ENCODE peak calls at places on chromosomes 16 and 17, in nine cellular contexts. W, G, A, R, T, J, U, E and F are unnamed samples.

GRCh38 chr16:81632392-81633146 is 146.5 kb upstream of the PLCG2 start:
- DNase-seq in W (peak; percentile 82), R (no peak), A (no peak), E (peak; percentile 28), T (peak; percentile 95), G (peak; percentile 41), J (no peak), U (peak; percentile 70), F (no peak)

GRCh38 chr17:48011405-48012150 is 26.0 kb downstream of the COPZ2 start:
- DNase-seq in G (peak; percentile 49), R (peak; percentile 40), U (peak; percentile 37), J (no peak), E (peak; percentile 47), A (peak; percentile 62), T (no peak), W (no peak), F (no peak)

GRCh38 chr17:28807925-28808641 is 34.5 kb downstream of the FAM222B start:
- DNase-seq in R (peak; percentile 83), W (peak; percentile 96), J (no peak), T (peak; percentile 85), U (no peak), G (no peak), A (no peak), E (peak; percentile 90), F (no peak)

GRCh38 chr16:8763899-8764298 is 33.5 kb downstream of the TMEM186 start:
- DNase-seq in J (peak; percentile 33), A (no peak), W (no peak), R (no peak), U (no peak), G (no peak), E (no peak), T (no peak), F (no peak)

GRCh38 chr16:22098538-22099255 is 6.4 kb downstream of the VWA3A start:
- DNase-seq in J (no peak), A (no peak), E (peak; percentile 63), U (no peak), G (no peak), W (peak; percentile 52), R (peak; percentile 55), T (peak; percentile 55), F (no peak)

GRCh38 chr17:29216856-29217255 is 29.8 kb upstream of the CRYBA1 start:
- DNase-seq in U (no peak), R (no peak), W (no peak), T (no peak), G (no peak), A (no peak), J (no peak), E (no peak), F (no peak)

GRCh38 chr16:90020838-90021382 is 1.7 kb upstream of the DBNDD1 start:
- DNase-seq in U (no peak), R (peak; percentile 28), E (no peak), A (no peak), G (no peak), W (no peak), J (no peak), T (peak; percentile 53), F (no peak)

GRCh38 chr17:43723697-43724359 is 34.8 kb downstream of the SOST start:
- DNase-seq in R (peak; percentile 66), E (peak; percentile 63), T (peak; percentile 81), J (no peak), W (peak; percentile 57), A (no peak), G (no peak), U (no peak), F (no peak)

GRCh38 chr17:63841350-63842172 is 924 bp downstream of the SMARCD2 start:
- DNase-seq in J (peak; percentile 85), A (peak; percentile 69), E (peak; percentile 74), T (no peak), U (peak; percentile 61), G (peak; percentile 65), R (peak; percentile 47), W (peak; percentile 56), F (no peak)

GRCh38 chr16:49700222-49700927 is 155.5 kb downstream of the ZNF423 start:
- DNase-seq in T (no peak), E (peak; percentile 92), R (peak; percentile 90), W (no peak), G (no peak), A (peak; percentile 70), J (peak; percentile 84), U (no peak), F (no peak)

GRCh38 chr16:4697867-4698291 is 4.5 kb downstream of the NUDT16L1 start:
- DNase-seq in G (no peak), W (no peak), R (no peak), J (no peak), T (no peak), A (no peak), E (no peak), U (no peak), F (peak; percentile 68)

DNA sequence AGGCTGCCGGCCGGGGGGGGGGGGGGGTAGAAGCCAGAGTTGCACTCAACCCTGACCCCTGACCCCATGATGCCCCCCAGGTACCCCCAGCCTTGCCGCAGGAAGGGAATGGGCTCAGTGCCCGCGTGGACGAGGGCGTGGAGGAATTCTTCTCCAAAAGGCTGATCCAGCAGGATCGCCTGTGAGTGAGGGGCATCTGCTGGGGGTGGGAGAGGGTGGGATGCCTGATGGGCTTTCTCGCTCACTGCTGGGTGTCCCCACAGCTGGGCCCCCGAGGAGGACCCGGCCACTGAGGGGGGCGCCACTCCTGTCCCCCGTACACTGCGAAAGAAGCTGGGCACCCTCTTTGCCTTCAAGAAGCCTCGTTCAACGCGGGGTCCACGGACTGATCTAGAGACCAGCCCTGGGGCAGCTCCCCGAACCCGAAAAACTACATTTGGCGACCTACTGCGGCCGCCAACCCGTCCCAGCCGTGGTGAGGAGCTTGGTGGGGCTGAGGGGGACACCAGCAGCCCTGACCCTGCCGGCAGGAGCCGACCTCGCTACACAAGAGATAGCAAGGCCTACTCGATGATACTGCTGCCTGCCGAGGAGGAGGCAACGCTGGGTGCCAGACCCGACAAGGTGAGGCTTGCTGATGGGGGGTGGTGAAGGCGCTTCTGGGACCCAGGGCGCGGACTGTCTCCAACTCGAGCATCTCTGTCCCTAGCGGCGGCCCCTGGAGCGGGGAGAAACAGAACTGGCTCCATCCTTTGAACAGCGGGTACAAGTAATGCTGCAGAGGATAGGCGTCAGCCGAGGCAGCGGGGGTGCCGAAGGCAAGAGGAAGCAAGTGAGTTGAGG is 5.8 kb downstream of the ACD start:
- DNase-seq in U (no peak), T (no peak), G (no peak), R (no peak), E (no peak), W (no peak), J (peak; percentile 63), A (no peak), F (no peak)
- TF ChIP-seq CTCF in U (no peak), T (no peak), G (no peak), R (no peak), E (no peak), W (no peak), J (no peak), A (no peak), F (no peak)

GRCh38 chr17:57672205-57672632 is 72.9 kb downstream of the CCDC182 start:
- DNase-seq in R (peak; percentile 62), E (peak; percentile 70), U (peak; percentile 72), W (no peak), J (peak; percentile 41), A (no peak), G (no peak), T (no peak), F (peak; percentile 25)
- TF ChIP-seq CTCF in R (no peak), E (no peak), U (no peak), W (no peak), J (no peak), A (peak; percentile 46), G (peak; percentile 16), T (peak; percentile 31), F (peak; percentile 10)

DNA sequence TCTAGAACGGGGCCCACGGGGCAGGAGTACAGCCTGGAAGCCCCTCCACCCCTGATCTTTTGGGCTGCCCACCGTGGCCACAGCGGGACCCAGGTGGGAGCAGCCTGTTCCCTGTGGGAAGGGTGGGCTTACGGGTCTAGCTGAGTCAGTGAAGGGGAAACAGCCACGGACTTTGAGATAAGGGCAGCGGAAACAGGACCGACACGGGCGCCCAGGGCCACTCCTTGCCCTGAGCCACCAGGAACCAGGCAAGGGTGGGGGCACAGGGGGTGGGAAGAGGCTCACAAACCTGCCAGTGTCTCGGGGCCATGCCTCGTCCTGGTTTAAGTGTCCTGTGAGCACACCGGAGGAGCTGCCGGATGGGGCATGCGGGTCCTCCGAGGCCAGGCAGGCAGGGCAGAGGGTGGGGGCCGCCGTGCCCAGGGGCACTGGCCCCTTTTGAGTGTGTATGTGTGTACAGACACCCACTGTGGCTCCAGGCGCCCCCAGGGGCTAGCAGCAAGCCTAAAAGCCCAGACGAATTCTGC is 47.6 kb upstream of the PVALEF start:
- DNase-seq in J (no peak), U (no peak), R (no peak), A (no peak), E (no peak), T (no peak), W (no peak), G (no peak), F (no peak)
- TF ChIP-seq CTCF in J (no peak), U (no peak), R (no peak), A (no peak), E (no peak), T (no peak), W (no peak), G (no peak), F (no peak)

GRCh38 chr17:54971147-54971546 is 2.6 kb downstream of the STXBP4 start:
- DNase-seq in A (no peak), W (no peak), U (no peak), R (no peak), G (no peak), J (no peak), E (no peak), T (no peak), F (no peak)

GRCh38 chr17:54969658-54970572 is 1.4 kb downstream of the STXBP4 start:
- DNase-seq in R (no peak), G (no peak), J (no peak), E (no peak), U (no peak), T (no peak), A (no peak), W (no peak), F (no peak)

GRCh38 chr17:54967621-54968258 is 714 bp downstream of the COX11 start:
- DNase-seq in J (no peak), E (peak; percentile 26), R (peak; percentile 25), G (peak; percentile 40), W (peak; percentile 32), T (peak; percentile 47), A (no peak), U (no peak), F (no peak)

GRCh38 chr17:54968954-54969400 is 412 bp downstream of the STXBP4 start:
- DNase-seq in T (no peak), J (no peak), R (peak; percentile 49), A (no peak), E (peak; percentile 42), G (peak; percentile 28), W (peak; percentile 55), U (peak; percentile 25), F (no peak)

DNA sequence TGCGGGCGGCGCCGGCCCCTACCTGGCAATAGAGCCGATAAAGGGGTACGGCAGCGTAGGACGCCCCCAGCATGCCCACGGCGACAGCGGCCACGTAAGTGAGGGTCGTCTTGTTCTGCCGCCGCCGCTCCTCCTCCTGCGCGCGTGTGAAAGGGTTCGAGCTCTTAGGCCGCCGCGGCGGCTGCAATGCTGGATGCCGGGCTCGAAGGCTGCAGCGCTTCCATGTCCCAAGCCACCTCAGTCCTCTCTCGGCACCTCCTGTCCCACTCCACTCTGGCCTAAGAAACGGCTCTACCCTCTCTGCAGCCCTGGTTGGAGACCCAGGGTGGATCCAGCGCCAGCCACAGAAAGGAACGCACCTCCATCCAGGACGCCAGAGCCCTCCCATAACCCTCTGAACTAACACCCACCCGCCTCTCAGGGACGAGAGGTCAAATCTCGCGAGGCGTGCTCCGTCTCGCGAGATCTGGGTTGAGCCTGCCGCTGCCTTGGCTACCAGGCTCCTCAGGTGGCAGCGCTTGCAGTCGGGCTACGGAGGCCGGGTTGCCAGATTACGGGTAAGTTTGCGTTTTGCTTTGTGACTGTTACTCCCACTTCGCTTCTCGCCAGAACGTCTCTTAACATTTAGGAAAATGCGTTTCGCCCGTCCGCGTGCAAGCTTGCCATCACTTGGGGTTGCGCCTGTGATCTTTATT is at the start of the genes COX11 and STXBP4:
- DNase-seq in T (peak; percentile 93), R (peak; percentile 96), A (peak; percentile 96), E (peak; percentile 98), G (peak; percentile 96), W (peak; percentile 97), U (peak; percentile 93), J (peak; percentile 95), F (peak; percentile 96)
- TF ChIP-seq CTCF in T (peak; percentile 64), R (peak; percentile 66), A (no peak), E (peak; percentile 58), G (peak; percentile 47), W (peak; percentile 47), U (no peak), J (no peak), F (peak; percentile 57)